ENCODE peak calls at places on chromosomes 3 and 15, in four cellular contexts. X, S, D and Z are unnamed samples.

GRCh38 chr15:66703540-66703941 is 1.5 kb downstream of the SMAD6 start:
- DNase-seq in X (peak), S (peak), D (no peak), Z (no peak)

GRCh38 chr15:80982205-80982604 is 7.4 kb downstream of the MESD start:
- DNase-seq in X (no peak), S (no peak), D (no peak), Z (no peak)

GRCh38 chr3:105905328-105905727 is 36.5 kb upstream of the CBLB start:
- DNase-seq in X (peak), S (no peak), D (no peak), Z (no peak)

GRCh38 chr3:16478516-16478915 is 35.0 kb downstream of the RFTN1 start:
- DNase-seq in X (peak), S (no peak), D (peak), Z (no peak)

GRCh38 chr15:68051109-68051508 is 3.0 kb upstream of the PIAS1 start:
- DNase-seq in X (no peak), S (no peak), D (no peak), Z (no peak)

GRCh38 chr3:63809607-63810006 is 9.5 kb upstream of the C3orf49 start:
- DNase-seq in X (peak), S (no peak), D (peak), Z (no peak)

GRCh38 chr3:145219355-145220196 is 941.4 kb downstream of the PLOD2 start:
- DNase-seq in X (no peak), S (no peak), D (no peak), Z (no peak)

GRCh38 chr15:75606711-75607684 is 18.5 kb downstream of the SNUPN start:
- DNase-seq in X (no peak), S (no peak), D (no peak), Z (no peak)

GRCh38 chr3:122560680-122561079 is 3.4 kb downstream of the PARP9 start:
- DNase-seq in X (peak), S (peak), D (peak), Z (no peak)

GRCh38 chr15:77627067-77627466 is 5.6 kb downstream of the LINGO1 start:
- DNase-seq in X (no peak), S (no peak), D (no peak), Z (no peak)

GRCh38 chr3:109803274-109803673 is 465.9 kb upstream of the DPPA4 start:
- DNase-seq in X (no peak), S (no peak), D (peak), Z (no peak)

GRCh38 chr3:165279471-165279870 is 83.3 kb upstream of the SLITRK3 start:
- DNase-seq in X (no peak), S (no peak), D (no peak), Z (no peak)

GRCh38 chr3:53225181-53225580 is 30.6 kb downstream of the TKT start:
- DNase-seq in X (no peak), S (no peak), D (no peak), Z (no peak)

GRCh38 chr3:17550624-17551023 is 191.8 kb downstream of the TBC1D5 start:
- DNase-seq in X (no peak), S (no peak), D (no peak), Z (no peak)

GRCh38 chr3:52062499-52062898 is 6.1 kb upstream of the DUSP7 start:
- DNase-seq in X (peak), S (peak), D (peak), Z (no peak)

GRCh38 chr15:69456208-69457166 is 3.9 kb downstream of the RPLP1 start:
- DNase-seq in X (no peak), S (no peak), D (no peak), Z (no peak)

GRCh38 chr3:33278106-33278672 is 947 bp downstream of the FBXL2 start:
- DNase-seq in X (no peak), S (peak), D (peak), Z (no peak)

GRCh38 chr3:46725663-46726314 is 8.1 kb upstream of the PRSS50 start:
- DNase-seq in X (peak), S (no peak), D (no peak), Z (no peak)

GRCh38 chr3:152352559-152352958 is 83.8 kb downstream of the MBNL1 start:
- DNase-seq in X (no peak), S (no peak), D (peak), Z (no peak)

GRCh38 chr15:41568350-41569017 is 9.5 kb downstream of the TYRO3 start:
- DNase-seq in X (no peak), S (no peak), D (no peak), Z (no peak)

GRCh38 chr15:96046620-96047240 is 283.8 kb upstream of the NR2F2 start:
- DNase-seq in X (peak), S (no peak), D (no peak), Z (no peak)

GRCh38 chr15:64930019-64930652 is 18.4 kb downstream of the ANKDD1A start:
- DNase-seq in X (no peak), S (no peak), D (no peak), Z (no peak)

GRCh38 chr3:58260261-58260731 is 22.7 kb downstream of the ABHD6 start:
- DNase-seq in X (peak), S (peak), D (peak), Z (no peak)

GRCh38 chr3:155744626-155745324 is at the start of gene PLCH1:
- DNase-seq in X (peak), S (peak), D (peak), Z (peak)

GRCh38 chr15:65829150-65829764 is 37.2 kb upstream of the DENND4A start:
- DNase-seq in X (peak), S (peak), D (peak), Z (no peak)

GRCh38 chr3:144114767-144115166 is 143.1 kb downstream of the DIPK2A start:
- DNase-seq in X (peak), S (no peak), D (no peak), Z (no peak)

GRCh38 chr15:63186065-63186464 is 3.3 kb upstream of the RAB8B start:
- DNase-seq in X (peak), S (no peak), D (peak), Z (no peak)

GRCh38 chr3:153052096-153052460 is 109.9 kb upstream of the RAP2B start:
- DNase-seq in X (peak), S (peak), D (peak), Z (no peak)